ENCODE peak calls at places on chromosomes 3 and 15, in ten cellular contexts. I is ACHN; W is activated T-cell treated with anti-CD3 and anti-CD28 coated beads, Interleukin-2, amount 50 U/mL, for 1 hour; M is anterior cingulate cortex; X is cardiac fibroblast; U is iris pigment epithelial cell; O is T-cell; E is SW480; P is lower leg skin; N is NT2/D1. V is an unnamed sample.

GRCh38 chr15:77753238-77753873 is 120.6 kb upstream of the LINGO1 start:
- DNase-seq in I (peak; percentile 37), W (no peak), M (no peak), X (peak; percentile 13), U (peak; percentile 14), O (no peak), E (peak; percentile 21), P (no peak), N (peak; percentile 38), V (peak; percentile 56)

GRCh38 chr3:186697510-186697909 is 19.6 kb upstream of the KNG1 start:
- DNase-seq in I (no peak), W (no peak), M (no peak), X (no peak), U (no peak), O (no peak), E (no peak), P (no peak), N (no peak), V (no peak)

GRCh38 chr3:160226026-160226739 is 961 bp downstream of the C3orf80 start:
- DNase-seq in I (no peak), W (peak; percentile 18), M (no peak), X (no peak), U (no peak), O (no peak), E (no peak), P (no peak), N (no peak), V (no peak)

GRCh38 chr3:127177226-127177625 is 15.7 kb upstream of the PRR23E start:
- DNase-seq in I (peak; percentile 40), W (no peak), M (no peak), X (peak; percentile 14), U (no peak), O (no peak), E (no peak), P (no peak), N (no peak), V (no peak)

GRCh38 chr3:180430896-180431295 is 171.1 kb upstream of the TTC14 start:
- DNase-seq in I (no peak), W (no peak), M (no peak), X (peak; percentile 58), U (peak; percentile 69), O (no peak), E (no peak), P (no peak), N (no peak), V (no peak)

GRCh38 chr15:75348563-75349350 is 1.9 kb downstream of the NEIL1 start:
- DNase-seq in I (no peak), W (no peak), M (no peak), X (no peak), U (no peak), O (no peak), E (peak; percentile 27), P (no peak), N (no peak), V (no peak)

GRCh38 chr15:101054116-101054515 is 135.0 kb downstream of the LRRK1 start:
- DNase-seq in I (no peak), W (no peak), M (no peak), X (no peak), U (no peak), O (no peak), E (no peak), P (no peak), N (no peak), V (no peak)

GRCh38 chr3:170632780-170633179 is 46.9 kb upstream of the SLC7A14 start:
- DNase-seq in I (no peak), W (no peak), M (no peak), X (no peak), U (no peak), O (no peak), E (peak; percentile 2), P (no peak), N (no peak), V (no peak)

GRCh38 chr3:63872135-63872924 is 8.7 kb downstream of the ATXN7 start:
- DNase-seq in I (peak; percentile 25), W (no peak), M (no peak), X (peak; percentile 88), U (peak; percentile 93), O (no peak), E (peak; percentile 43), P (no peak), N (no peak), V (no peak)

GRCh38 chr15:47184405-47185221 is 532.7 kb upstream of the SEMA6D start:
- DNase-seq in I (no peak), W (no peak), M (no peak), X (peak; percentile 27), U (peak; percentile 28), O (no peak), E (no peak), P (no peak), N (no peak), V (peak; percentile 14)

GRCh38 chr3:177960014-177960413 is 576.2 kb upstream of the KCNMB2 start:
- DNase-seq in I (no peak), W (no peak), M (no peak), X (peak; percentile 71), U (peak; percentile 70), O (no peak), E (no peak), P (no peak), N (no peak), V (no peak)

GRCh38 chr3:173090492-173090891 is 50.5 kb downstream of the SPATA16 start:
- DNase-seq in I (no peak), W (no peak), M (no peak), X (no peak), U (no peak), O (no peak), E (no peak), P (no peak), N (no peak), V (no peak)

GRCh38 chr3:126983653-126984390 is 907 bp downstream of the PLXNA1 start:
- DNase-seq in I (peak; percentile 18), W (peak; percentile 54), M (no peak), X (peak; percentile 36), U (peak; percentile 31), O (peak; percentile 26), E (peak; percentile 21), P (no peak), N (peak; percentile 28), V (peak; percentile 29)

GRCh38 chr15:93485922-93486327 is 396.9 kb upstream of the RGMA start:
- DNase-seq in I (no peak), W (no peak), M (no peak), X (no peak), U (no peak), O (no peak), E (no peak), P (no peak), N (no peak), V (no peak)

GRCh38 chr15:72146221-72146620 is 28.0 kb downstream of the SENP8 start:
- DNase-seq in I (no peak), W (no peak), M (no peak), X (no peak), U (no peak), O (no peak), E (no peak), P (no peak), N (no peak), V (no peak)

GRCh38 chr3:122315619-122316018 is 9.4 kb upstream of the CSTA start:
- DNase-seq in I (no peak), W (no peak), M (no peak), X (no peak), U (no peak), O (no peak), E (no peak), P (no peak), N (no peak), V (no peak)

GRCh38 chr3:59115355-59116136 is 65.7 kb upstream of the CFAP20DC start:
- DNase-seq in I (no peak), W (no peak), M (no peak), X (peak; percentile 33), U (peak; percentile 23), O (no peak), E (no peak), P (no peak), N (no peak), V (no peak)

GRCh38 chr15:44312108-44312507 is 23.6 kb downstream of the GOLM2 start:
- DNase-seq in I (no peak), W (no peak), M (no peak), X (no peak), U (no peak), O (no peak), E (no peak), P (no peak), N (no peak), V (no peak)

GRCh38 chr3:97778152-97778551 is 13.6 kb downstream of the ARL6 start:
- DNase-seq in I (no peak), W (no peak), M (no peak), X (no peak), U (peak; percentile 6), O (no peak), E (no peak), P (no peak), N (no peak), V (no peak)

GRCh38 chr3:67018105-67018788 is 20.1 kb downstream of the KBTBD8 start:
- DNase-seq in I (no peak), W (no peak), M (no peak), X (peak; percentile 50), U (peak; percentile 54), O (no peak), E (peak; percentile 9), P (no peak), N (no peak), V (no peak)

GRCh38 chr3:16463914-16464313 is 49.6 kb downstream of the RFTN1 start:
- DNase-seq in I (no peak), W (no peak), M (no peak), X (no peak), U (no peak), O (no peak), E (no peak), P (no peak), N (no peak), V (no peak)

GRCh38 chr15:49718234-49718633 is 97.4 kb downstream of the DTWD1 start:
- DNase-seq in I (no peak), W (no peak), M (no peak), X (peak; percentile 87), U (peak; percentile 81), O (no peak), E (no peak), P (no peak), N (no peak), V (no peak)

GRCh38 chr3:65130782-65131181 is 443.0 kb upstream of the ADAMTS9 start:
- DNase-seq in I (no peak), W (no peak), M (no peak), X (peak; percentile 11), U (peak; percentile 7), O (no peak), E (no peak), P (no peak), N (no peak), V (no peak)

GRCh38 chr3:185658504-185658912 is 72.4 kb downstream of the SENP2 start:
- DNase-seq in I (peak; percentile 86), W (no peak), M (no peak), X (peak; percentile 99), U (peak; percentile 99), O (no peak), E (peak; percentile 85), P (peak; percentile 94), N (no peak), V (peak; percentile 69)

GRCh38 chr15:55526559-55527036 is 18.6 kb upstream of the DNAAF4 start:
- DNase-seq in I (peak; percentile 56), W (no peak), M (no peak), X (peak; percentile 77), U (peak; percentile 74), O (no peak), E (peak; percentile 39), P (no peak), N (peak; percentile 42), V (peak; percentile 38)

GRCh38 chr15:89247441-89247840 is 3.7 kb downstream of the FANCI start:
- DNase-seq in I (no peak), W (no peak), M (no peak), X (no peak), U (no peak), O (no peak), E (no peak), P (no peak), N (no peak), V (no peak)

GRCh38 chr3:117141821-117142220 is 432.2 kb downstream of the TUSC7 start:
- DNase-seq in I (no peak), W (no peak), M (no peak), X (no peak), U (no peak), O (no peak), E (no peak), P (no peak), N (no peak), V (no peak)

GRCh38 chr15:101499863-101500713 is 10.6 kb upstream of the PCSK6 start:
- DNase-seq in I (no peak), W (no peak), M (no peak), X (no peak), U (no peak), O (no peak), E (peak; percentile 86), P (peak; percentile 87), N (no peak), V (no peak)